ENCODE peak calls at places on chromosomes 4 and X, in nine cellular contexts. P is effector memory CD4-positive, alpha-beta T cell; T is NB4; I is pancreas; V is testis; L is cardiac fibroblast; G is brain microvascular endothelial cell; C is right cardiac atrium; J is colonic mucosa. B is an unnamed sample.

GRCh38 chr4:113955411-113955810 is 24.0 kb downstream of the ARSJ start:
- DNase-seq in P (no peak), T (no peak), I (no peak), V (no peak), L (no peak), G (no peak), C (no peak), J (no peak), B (no peak)

GRCh38 chr4:119113033-119113655 is 22.5 kb upstream of the MYOZ2 start:
- DNase-seq in P (no peak), T (peak; percentile 88), I (no peak), V (no peak), L (peak; percentile 96), G (peak; percentile 68), C (no peak), J (no peak), B (no peak)

GRCh38 chr4:145307120-145307519 is 126.7 kb upstream of the OTUD4 start:
- DNase-seq in P (no peak), T (no peak), I (peak; percentile 26), V (no peak), L (no peak), G (no peak), C (no peak), J (no peak), B (no peak)

GRCh38 chr4:112947616-112948015 is 101.8 kb upstream of the ANK2 start:
- DNase-seq in P (no peak), T (no peak), I (no peak), V (no peak), L (no peak), G (no peak), C (no peak), J (no peak), B (no peak)

GRCh38 chr4:84338367-84338766 is 160.7 kb downstream of the NKX6-1 start:
- DNase-seq in P (no peak), T (no peak), I (no peak), V (no peak), L (no peak), G (no peak), C (no peak), J (no peak), B (no peak)

GRCh38 chrX:153416781-153417180 is 5.5 kb downstream of the ZFP92 start:
- DNase-seq in P (no peak), T (no peak), I (no peak), V (no peak), L (no peak), G (no peak), C (no peak), J (no peak), B (no peak)

GRCh38 chr4:88965053-88965452 is 91.9 kb downstream of the FAM13A start:
- DNase-seq in P (no peak), T (no peak), I (no peak), V (no peak), L (peak; percentile 25), G (no peak), C (no peak), J (no peak), B (no peak)

GRCh38 chr4:173092003-173092402 is 76.6 kb upstream of the GALNT7 start:
- DNase-seq in P (no peak), T (no peak), I (no peak), V (no peak), L (no peak), G (no peak), C (no peak), J (no peak), B (no peak)

GRCh38 chr4:141352775-141353544 is 132.3 kb downstream of the ZNF330 start:
- DNase-seq in P (no peak), T (peak; percentile 71), I (no peak), V (no peak), L (peak; percentile 85), G (peak; percentile 40), C (no peak), J (no peak), B (no peak)

GRCh38 chr4:120052840-120053239 is 13.8 kb downstream of the MAD2L1 start:
- DNase-seq in P (no peak), T (peak; percentile 32), I (no peak), V (no peak), L (peak; percentile 99), G (peak; percentile 96), C (peak; percentile 84), J (peak; percentile 26), B (no peak)

GRCh38 chr4:114598191-114599121 is at the start of gene UGT8:
- DNase-seq in P (no peak), T (peak; percentile 8), I (peak; percentile 75), V (peak; percentile 71), L (peak; percentile 2), G (no peak), C (peak; percentile 70), J (peak; percentile 92), B (peak; percentile 18)

GRCh38 chr4:57633212-57633859 is 523.2 kb upstream of the IGFBP7 start:
- DNase-seq in P (no peak), T (no peak), I (no peak), V (no peak), L (no peak), G (no peak), C (no peak), J (no peak), B (no peak)

GRCh38 chr4:6591305-6591704 is 16.3 kb downstream of the MAN2B2 start:
- DNase-seq in P (no peak), T (no peak), I (no peak), V (no peak), L (no peak), G (no peak), C (peak; percentile 23), J (no peak), B (no peak)

DNA sequence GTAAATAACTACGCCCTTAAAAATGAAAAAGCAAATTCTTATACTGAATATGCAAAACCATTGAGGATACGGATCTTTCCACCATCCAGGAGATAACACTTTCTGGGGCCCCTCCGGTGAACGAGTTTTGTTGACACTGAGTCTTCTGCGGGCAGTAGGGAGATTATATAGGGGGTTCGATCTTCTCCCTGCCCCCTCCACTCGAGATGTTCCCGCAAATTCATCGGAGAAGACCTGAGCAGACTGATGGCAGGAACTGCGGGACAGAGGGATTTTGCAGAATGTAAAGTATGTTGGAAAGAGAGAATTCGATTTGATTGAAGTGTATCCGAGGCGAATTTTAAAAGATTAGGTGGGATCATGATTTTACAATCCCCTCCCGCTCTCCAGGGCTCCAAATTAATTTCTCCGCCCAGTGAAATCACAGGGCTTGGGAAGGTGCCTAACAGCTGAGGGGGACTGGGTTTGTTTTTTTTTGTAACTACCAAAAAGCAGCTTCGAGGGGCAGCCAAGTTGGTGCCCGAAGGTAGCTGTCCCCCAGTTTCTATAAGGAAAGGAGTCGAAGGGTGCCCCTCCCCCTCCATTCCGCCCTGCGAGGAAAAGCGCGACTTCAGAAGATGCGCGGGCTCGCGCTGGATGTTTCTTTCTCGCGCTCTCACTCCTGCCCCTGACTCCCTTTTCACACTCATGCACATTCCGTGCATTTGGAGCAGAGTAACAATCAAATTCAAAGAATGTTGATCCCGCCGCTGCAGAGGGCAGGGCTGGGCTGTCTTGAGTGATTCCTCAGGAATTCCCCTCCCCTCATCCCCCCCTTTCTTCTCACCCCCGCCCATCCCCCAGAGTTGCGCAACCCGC is 1.2 kb downstream of the TMEM255A start:
- DNase-seq in P (no peak), T (peak; percentile 13), I (no peak), V (no peak), L (peak; percentile 7), G (no peak), C (peak; percentile 55), J (peak; percentile 25), B (no peak)
- H3K4me3 ChIP-seq in P (peak overlapping the region; percentile 44), T (no peak overlapping the region), I (peak overlapping the region; percentile 38), V (no peak overlapping the region), L (no peak overlapping the region), G (peak overlapping the region; percentile 41), C (peak overlapping the region; percentile 50), J (peak overlapping the region; percentile 14), B (peak overlapping the region; percentile 63)

GRCh38 chrX:65866762-65867161 is 173.1 kb downstream of the VSIG4 start:
- DNase-seq in P (no peak), T (no peak), I (no peak), V (no peak), L (no peak), G (no peak), C (no peak), J (no peak), B (no peak)

GRCh38 chrX:65866146-65866545 is 173.7 kb downstream of the VSIG4 start:
- DNase-seq in P (peak; percentile 2), T (no peak), I (no peak), V (no peak), L (no peak), G (no peak), C (no peak), J (no peak), B (no peak)

GRCh38 chrX:65874110-65874509 is 165.8 kb downstream of the VSIG4 start:
- DNase-seq in P (no peak), T (no peak), I (no peak), V (no peak), L (no peak), G (no peak), C (no peak), J (no peak), B (no peak)

GRCh38 chrX:65874765-65875164 is 165.1 kb downstream of the VSIG4 start:
- DNase-seq in P (no peak), T (peak; percentile 6), I (no peak), V (no peak), L (peak; percentile 13), G (no peak), C (no peak), J (no peak), B (no peak)

DNA sequence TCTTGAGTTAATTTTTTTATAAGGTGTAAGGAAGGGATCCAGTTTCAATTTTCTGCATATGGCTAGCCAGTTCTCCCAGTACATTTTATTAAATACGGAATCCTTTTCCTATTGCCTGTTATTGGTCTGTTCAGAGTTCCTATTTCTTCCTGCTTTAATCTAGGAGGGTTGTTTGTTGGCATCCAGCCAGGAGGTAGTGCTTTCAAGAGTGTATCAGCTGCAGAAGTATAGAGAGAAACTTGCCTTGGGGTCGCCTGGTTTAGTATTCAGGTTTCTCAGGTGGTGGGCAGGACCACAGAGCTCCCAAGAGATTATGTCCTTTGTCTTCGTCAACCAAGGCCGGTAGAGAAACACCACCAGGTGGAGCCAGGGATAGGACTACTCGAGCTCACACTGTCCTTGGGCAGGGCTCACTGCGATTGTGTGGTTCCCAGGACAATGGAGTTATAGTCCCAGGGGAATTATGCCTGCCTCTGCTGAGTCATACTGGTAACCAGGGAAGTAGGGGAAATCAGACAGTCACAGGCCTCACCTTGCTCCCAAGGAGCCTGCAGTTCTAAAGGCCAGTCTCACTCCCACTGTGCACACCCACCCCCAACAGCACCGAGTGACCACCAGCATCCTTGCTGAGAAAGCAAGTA is 168.1 kb downstream of the VSIG4 start:
- DNase-seq in P (no peak), T (peak; percentile 77), I (no peak), V (peak; percentile 15), L (peak; percentile 74), G (no peak), C (no peak), J (peak; percentile 61), B (no peak)
- H3K4me3 ChIP-seq in P (no peak overlapping the region), T (no peak overlapping the region), I (no peak overlapping the region), V (no peak overlapping the region), L (no peak overlapping the region), G (no peak overlapping the region), C (no peak overlapping the region), J (no peak overlapping the region), B (no peak overlapping the region)

GRCh38 chrX:19127649-19128168 is 5.4 kb upstream of the ADGRG2 start:
- DNase-seq in P (no peak), T (peak; percentile 44), I (no peak), V (no peak), L (peak; percentile 80), G (peak; percentile 2), C (peak; percentile 72), J (no peak), B (peak; percentile 17)
- H3K4me3 ChIP-seq in P (no peak overlapping the region), T (no peak overlapping the region), I (no peak overlapping the region), V (no peak overlapping the region), L (no peak overlapping the region), G (no peak overlapping the region), C (no peak overlapping the region), J (no peak overlapping the region), B (no peak overlapping the region)

GRCh38 chr4:38119663-38120374 is 159.6 kb downstream of the PTTG2 start:
- DNase-seq in P (no peak), T (peak; percentile 24), I (no peak), V (peak; percentile 46), L (peak; percentile 57), G (peak; percentile 82), C (peak; percentile 68), J (no peak), B (no peak)
- H3K4me3 ChIP-seq in P (no peak overlapping the region), T (no peak overlapping the region), I (no peak overlapping the region), V (no peak overlapping the region), L (no peak overlapping the region), G (no peak overlapping the region), C (no peak overlapping the region), J (no peak overlapping the region), B (no peak overlapping the region)

B was measured in left ventricle myocardium inferior.